ENCODE peak calls at places on chromosomes 5 and 9, in seven cellular contexts. One of them, this sample, is unnamed.

GRCh38 chr9:122347348-122348287 is 23.2 kb upstream of the PTGS1 start:
- DNase-seq in endothelial cell of umbilical vein: no peak
- DNase-seq in psoas muscle: no peak
- DNase-seq in small intestine: peak; percentile 73
- DNase-seq in BE2C: no peak
- DNase-seq in A549: peak; percentile 38
- DNase-seq in PC-3: peak; percentile 61
- DNase-seq in this sample: no peak

GRCh38 chr9:122389799-122390481 is 19.1 kb downstream of the PTGS1 start:
- DNase-seq in BE2C: no peak
- DNase-seq in A549: no peak
- DNase-seq in endothelial cell of umbilical vein: peak; percentile 29
- DNase-seq in psoas muscle: no peak
- DNase-seq in PC-3: peak; percentile 47
- DNase-seq in small intestine: no peak
- DNase-seq in this sample: peak; percentile 70

GRCh38 chr9:112887377-112887776 is 3.3 kb downstream of the SLC46A2 start:
- DNase-seq in small intestine: no peak
- DNase-seq in psoas muscle: no peak
- DNase-seq in BE2C: no peak
- DNase-seq in A549: no peak
- DNase-seq in endothelial cell of umbilical vein: no peak
- DNase-seq in PC-3: no peak
- DNase-seq in this sample: no peak

GRCh38 chr9:37645903-37646506 is 4.7 kb upstream of the FRMPD1 start:
- DNase-seq in psoas muscle: no peak
- DNase-seq in endothelial cell of umbilical vein: no peak
- DNase-seq in BE2C: no peak
- DNase-seq in small intestine: no peak
- DNase-seq in PC-3: no peak
- DNase-seq in A549: no peak
- DNase-seq in this sample: no peak

GRCh38 chr5:100803391-100803790 is 99.7 kb downstream of the ST8SIA4 start:
- DNase-seq in endothelial cell of umbilical vein: no peak
- DNase-seq in small intestine: no peak
- DNase-seq in PC-3: no peak
- DNase-seq in psoas muscle: no peak
- DNase-seq in A549: no peak
- DNase-seq in BE2C: no peak
- DNase-seq in this sample: no peak

GRCh38 chr5:11452854-11453253 is 451.4 kb downstream of the CTNND2 start:
- DNase-seq in BE2C: no peak
- DNase-seq in endothelial cell of umbilical vein: no peak
- DNase-seq in A549: no peak
- DNase-seq in psoas muscle: no peak
- DNase-seq in PC-3: peak; percentile 15
- DNase-seq in small intestine: no peak
- DNase-seq in this sample: no peak

GRCh38 chr5:139391570-139392323 is 2.0 kb upstream of the MZB1 start:
- DNase-seq in BE2C: no peak
- DNase-seq in endothelial cell of umbilical vein: no peak
- DNase-seq in A549: peak; percentile 75
- DNase-seq in PC-3: peak; percentile 92
- DNase-seq in psoas muscle: no peak
- DNase-seq in small intestine: peak; percentile 39
- DNase-seq in this sample: no peak

GRCh38 chr5:142486581-142486980 is 161.8 kb upstream of the SPRY4 start:
- DNase-seq in small intestine: no peak
- DNase-seq in A549: no peak
- DNase-seq in endothelial cell of umbilical vein: no peak
- DNase-seq in PC-3: peak; percentile 3
- DNase-seq in BE2C: no peak
- DNase-seq in psoas muscle: no peak
- DNase-seq in this sample: no peak

GRCh38 chr5:93512799-93513198 is 68.2 kb downstream of the NR2F1-AS1 start:
- DNase-seq in PC-3: peak; percentile 91
- DNase-seq in BE2C: no peak
- DNase-seq in small intestine: no peak
- DNase-seq in endothelial cell of umbilical vein: peak; percentile 95
- DNase-seq in A549: no peak
- DNase-seq in psoas muscle: no peak
- DNase-seq in this sample: no peak

DNA sequence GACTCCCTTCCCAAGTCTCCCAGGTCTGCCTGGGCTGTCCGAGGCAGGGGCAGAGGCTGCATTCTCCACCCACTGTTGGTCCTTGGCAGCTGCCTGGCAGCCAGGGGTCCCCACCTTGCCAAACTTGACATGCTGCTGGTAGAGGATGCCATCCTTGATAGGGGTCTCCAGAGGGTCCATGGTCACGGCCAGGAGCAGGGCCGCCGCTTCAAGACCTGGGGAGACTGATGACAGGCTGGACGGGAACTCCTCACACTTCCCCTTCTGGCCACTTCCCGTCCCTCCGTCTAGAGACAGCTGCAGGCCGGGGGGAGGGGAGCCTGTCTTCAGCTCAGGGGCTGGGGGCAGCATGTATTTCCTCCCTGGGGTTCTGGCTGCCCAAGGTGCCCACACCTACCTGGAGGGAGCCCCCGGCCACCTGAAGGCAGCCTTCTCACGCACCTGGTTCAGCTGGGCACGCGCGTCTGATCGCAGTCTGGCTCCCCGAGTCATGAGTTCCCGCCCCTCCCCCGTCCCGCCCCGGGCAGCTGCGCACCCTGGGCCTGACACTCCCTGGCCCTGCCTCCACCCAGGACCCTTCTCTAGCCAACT is at the start of gene DOK3:
- DNase-seq in endothelial cell of umbilical vein: peak; percentile 21
- DNase-seq in PC-3: no peak
- DNase-seq in A549: no peak
- DNase-seq in small intestine: no peak
- DNase-seq in psoas muscle: peak; percentile 55
- DNase-seq in BE2C: peak; percentile 51
- DNase-seq in this sample: no peak
- H3K4me1 ChIP-seq in endothelial cell of umbilical vein: peaks cover 9% of the 10 kb centered on the region
- H3K4me1 ChIP-seq in PC-3: no peaks in the 10 kb centered on the region
- H3K4me1 ChIP-seq in A549: no peaks in the 10 kb centered on the region
- H3K4me1 ChIP-seq in small intestine: no peaks in the 10 kb centered on the region
- H3K4me1 ChIP-seq in psoas muscle: no peaks in the 10 kb centered on the region
- H3K4me1 ChIP-seq in BE2C: peaks cover 5% of the 10 kb centered on the region
- H3K4me1 ChIP-seq in this sample: no peaks in the 10 kb centered on the region

DNA sequence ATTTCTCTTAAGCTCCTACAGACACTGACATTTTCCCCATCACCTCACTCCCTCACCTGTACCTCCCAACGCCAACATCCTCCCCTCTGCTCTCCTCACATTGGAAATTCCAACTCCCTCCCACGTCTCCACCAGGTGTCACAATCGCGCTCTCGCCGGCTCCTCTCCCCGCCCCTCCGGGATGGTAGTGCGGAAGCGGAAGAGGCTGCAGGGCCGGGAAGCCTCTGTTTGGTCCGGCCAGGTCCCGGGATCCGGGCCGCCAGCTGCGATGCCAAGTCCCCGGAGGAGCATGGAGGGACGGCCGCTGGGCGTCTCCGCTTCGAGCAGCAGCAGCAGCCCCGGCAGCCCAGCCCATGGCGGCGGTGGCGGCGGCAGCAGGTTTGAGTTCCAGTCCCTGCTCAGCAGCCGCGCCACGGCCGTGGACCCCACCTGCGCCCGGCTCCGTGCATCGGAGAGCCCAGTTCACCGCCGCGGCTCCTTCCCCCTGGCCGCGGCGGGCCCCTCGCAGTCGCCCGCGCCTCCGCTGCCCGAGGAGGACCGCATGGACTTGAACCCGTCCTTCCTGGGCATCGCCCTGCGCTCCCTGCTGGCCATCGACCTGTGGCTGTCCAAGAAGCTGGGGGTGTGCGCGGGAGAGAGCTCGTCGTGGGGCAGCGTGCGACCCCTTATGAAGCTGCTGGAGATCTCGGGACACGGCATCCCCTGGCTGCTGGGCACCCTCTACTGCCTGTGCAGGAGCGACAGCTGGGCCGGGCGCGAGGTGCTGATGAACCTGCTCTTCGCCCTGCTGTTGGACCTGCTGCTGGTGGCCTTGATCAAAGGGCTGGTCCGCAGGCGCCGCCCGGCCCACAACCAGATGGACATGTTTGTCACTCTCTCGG is at the start of gene PLPP6:
- DNase-seq in endothelial cell of umbilical vein: peak; percentile 76
- DNase-seq in PC-3: peak; percentile 90
- DNase-seq in BE2C: peak; percentile 87
- DNase-seq in psoas muscle: peak; percentile 87
- DNase-seq in small intestine: peak; percentile 92
- DNase-seq in A549: peak; percentile 89
- DNase-seq in this sample: peak; percentile 93
- H3K4me1 ChIP-seq in endothelial cell of umbilical vein: peaks cover 32% of the 10 kb centered on the region
- H3K4me1 ChIP-seq in PC-3: peaks cover 57% of the 10 kb centered on the region
- H3K4me1 ChIP-seq in BE2C: no peaks in the 10 kb centered on the region
- H3K4me1 ChIP-seq in psoas muscle: peaks cover 24% of the 10 kb centered on the region
- H3K4me1 ChIP-seq in small intestine: peaks cover 3% of the 10 kb centered on the region
- H3K4me1 ChIP-seq in A549: peaks cover 49% of the 10 kb centered on the region
- H3K4me1 ChIP-seq in this sample: peaks cover 11% of the 10 kb centered on the region

DNA sequence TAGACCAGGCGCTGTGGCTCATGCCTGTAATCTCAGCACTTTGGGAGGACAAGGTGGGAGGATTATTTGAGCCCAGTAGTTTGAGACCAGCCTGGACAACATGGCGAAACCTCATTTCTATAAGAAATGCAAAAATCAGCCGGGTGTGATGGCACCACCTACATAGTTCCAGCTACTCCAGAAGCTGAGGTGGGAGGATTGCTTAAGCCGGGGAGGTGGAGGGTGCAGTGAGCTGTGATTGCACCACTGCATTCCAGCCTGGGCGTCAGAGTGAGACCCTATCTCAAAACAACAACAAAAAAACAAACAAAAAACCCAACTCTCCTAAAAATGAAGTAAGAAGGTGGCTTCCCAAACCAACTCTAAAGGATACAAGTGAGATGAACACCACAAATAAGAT is 23.0 kb downstream of the IARS1 start:
- DNase-seq in A549: no peak
- DNase-seq in small intestine: no peak
- DNase-seq in PC-3: no peak
- DNase-seq in psoas muscle: no peak
- DNase-seq in endothelial cell of umbilical vein: no peak
- DNase-seq in BE2C: no peak
- DNase-seq in this sample: no peak
- H3K4me1 ChIP-seq in A549: no peaks in the 10 kb centered on the region
- H3K4me1 ChIP-seq in small intestine: no peaks in the 10 kb centered on the region
- H3K4me1 ChIP-seq in PC-3: peaks cover 5% of the 10 kb centered on the region
- H3K4me1 ChIP-seq in psoas muscle: no peaks in the 10 kb centered on the region
- H3K4me1 ChIP-seq in endothelial cell of umbilical vein: no peaks in the 10 kb centered on the region
- H3K4me1 ChIP-seq in BE2C: no peaks in the 10 kb centered on the region
- H3K4me1 ChIP-seq in this sample: no peaks in the 10 kb centered on the region

GRCh38 chr5:134547579-134547978 is 22.1 kb downstream of the JADE2 start:
- DNase-seq in BE2C: no peak
- DNase-seq in A549: no peak
- DNase-seq in small intestine: no peak
- DNase-seq in endothelial cell of umbilical vein: peak; percentile 37
- DNase-seq in PC-3: peak; percentile 60
- DNase-seq in psoas muscle: peak; percentile 69
- DNase-seq in this sample: no peak

GRCh38 chr5:134547999-134548626 is 22.6 kb downstream of the JADE2 start:
- DNase-seq in PC-3: no peak
- DNase-seq in BE2C: no peak
- DNase-seq in small intestine: no peak
- DNase-seq in endothelial cell of umbilical vein: no peak
- DNase-seq in A549: no peak
- DNase-seq in psoas muscle: no peak
- DNase-seq in this sample: no peak

GRCh38 chr5:134543820-134544692 is 18.6 kb downstream of the JADE2 start:
- DNase-seq in BE2C: peak; percentile 27
- DNase-seq in endothelial cell of umbilical vein: no peak
- DNase-seq in psoas muscle: peak; percentile 14
- DNase-seq in PC-3: no peak
- DNase-seq in small intestine: no peak
- DNase-seq in A549: no peak
- DNase-seq in this sample: no peak

GRCh38 chr5:134541736-134542376 is 16.4 kb downstream of the JADE2 start:
- DNase-seq in BE2C: no peak
- DNase-seq in endothelial cell of umbilical vein: peak; percentile 42
- DNase-seq in psoas muscle: peak; percentile 49
- DNase-seq in small intestine: no peak
- DNase-seq in A549: no peak
- DNase-seq in PC-3: peak; percentile 17
- DNase-seq in this sample: no peak

DNA sequence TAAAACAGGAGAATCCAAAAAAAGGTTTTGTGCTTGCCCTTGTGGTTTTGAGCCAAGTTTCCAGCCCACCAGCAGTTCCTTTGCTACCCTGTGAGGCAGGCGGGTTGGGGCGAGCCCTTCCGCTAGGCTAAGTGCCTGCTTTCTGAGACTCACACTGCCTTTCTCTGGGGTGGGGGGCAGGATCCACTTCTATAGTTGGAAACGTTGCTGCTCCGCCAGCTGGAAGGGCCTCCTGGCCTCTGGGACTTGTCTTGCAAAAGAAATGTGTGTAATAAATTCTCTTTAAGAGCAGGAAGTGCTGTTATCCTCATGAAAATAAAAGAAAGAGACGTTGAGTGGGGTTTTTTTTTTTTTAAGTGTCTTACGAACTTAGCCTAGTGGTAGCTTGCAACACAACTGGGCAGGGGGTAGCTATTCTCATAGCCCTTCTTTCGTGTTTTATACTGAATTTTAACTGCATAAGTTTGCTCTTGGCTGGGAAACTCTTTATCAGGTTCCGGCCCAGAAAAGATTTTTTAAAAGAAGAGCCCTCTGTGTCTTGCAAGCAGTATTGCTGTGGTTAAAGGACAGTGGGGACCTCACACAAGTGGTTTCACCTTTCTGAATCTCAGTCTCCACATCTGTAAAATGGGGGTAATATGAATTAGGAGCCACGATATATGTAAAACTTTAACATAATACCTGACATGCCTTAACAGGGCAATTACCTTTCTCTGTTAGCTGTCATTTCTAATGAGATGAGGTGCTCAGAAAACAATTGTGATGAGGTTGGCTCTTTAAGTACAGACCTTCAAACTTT is 19.8 kb downstream of the JADE2 start:
- DNase-seq in BE2C: no peak
- DNase-seq in PC-3: no peak
- DNase-seq in small intestine: no peak
- DNase-seq in endothelial cell of umbilical vein: no peak
- DNase-seq in A549: no peak
- DNase-seq in psoas muscle: peak; percentile 85
- DNase-seq in this sample: no peak
- H3K4me1 ChIP-seq in BE2C: no peaks in the 10 kb centered on the region
- H3K4me1 ChIP-seq in PC-3: peaks cover 21% of the 10 kb centered on the region
- H3K4me1 ChIP-seq in small intestine: no peaks in the 10 kb centered on the region
- H3K4me1 ChIP-seq in endothelial cell of umbilical vein: peaks cover 13% of the 10 kb centered on the region
- H3K4me1 ChIP-seq in A549: peaks cover 27% of the 10 kb centered on the region
- H3K4me1 ChIP-seq in psoas muscle: peaks cover 25% of the 10 kb centered on the region
- H3K4me1 ChIP-seq in this sample: no peaks in the 10 kb centered on the region

This sample was measured in breast epithelium.